ENCODE peak calls at places on chromosome 20, in nine cellular contexts. C is aorta; G is IMR-90; M is ovary; Z is cardiac muscle cell; O is CD4-positive, alpha-beta memory T cell; I is BE2C; U is breast epithelium; Q is HCT116. V is an unnamed sample.
A peak's percentile ranks its signal among the peaks of the same experiment; 100 is the strongest.

GRCh38 chr20:62887860-62888239 is 26.2 kb upstream of the TCFL5 start:
- DNase-seq in O (no peak), C (no peak), I (no peak), Z (no peak), M (no peak), G (no peak), U (no peak), Q (no peak), V (no peak)

GRCh38 chr20:36744764-36745191 is 1.1 kb downstream of the NDRG3 start:
- DNase-seq in O (no peak), Q (no peak), M (no peak), I (peak; percentile 63), Z (peak; percentile 43), G (peak; percentile 22), U (no peak), C (peak; percentile 71), V (peak; percentile 48)

GRCh38 chr20:63087872-63088680 is 81.3 kb upstream of the BHLHE23 start:
- DNase-seq in U (no peak), Z (no peak), G (no peak), O (no peak), Q (no peak), I (peak; percentile 6), C (peak; percentile 17), M (no peak), V (no peak)

GRCh38 chr20:36474563-36474962 is 66.8 kb upstream of the MYL9 start:
- DNase-seq in Q (no peak), Z (no peak), M (no peak), U (no peak), O (no peak), I (no peak), C (no peak), G (no peak), V (no peak)

GRCh38 chr20:43942661-43943285 is 28.1 kb downstream of the TOX2 start:
- DNase-seq in I (no peak), O (peak; percentile 47), C (no peak), M (no peak), Q (peak; percentile 21), G (peak; percentile 85), Z (peak; percentile 80), U (no peak), V (no peak)

GRCh38 chr20:63128956-63129355 is 87.0 kb downstream of the YTHDF1 start:
- DNase-seq in G (no peak), C (peak; percentile 17), O (no peak), Q (no peak), U (no peak), I (no peak), M (no peak), Z (no peak), V (no peak)

GRCh38 chr20:45890077-45890996 is 671 bp downstream of the NEURL2 start:
- DNase-seq in M (peak; percentile 88), I (peak; percentile 92), Q (no peak), C (peak; percentile 90), O (peak; percentile 25), Z (peak; percentile 92), G (peak; percentile 78), U (peak; percentile 69), V (peak; percentile 94)

GRCh38 chr20:52047811-52048302 is 143.7 kb downstream of the ZFP64 start:
- DNase-seq in I (no peak), G (peak; percentile 67), Q (no peak), M (no peak), Z (peak; percentile 23), U (no peak), C (no peak), O (peak; percentile 30), V (no peak)

GRCh38 chr20:31860431-31861345 is 9.6 kb downstream of the DUSP15 start:
- DNase-seq in I (no peak), O (no peak), C (peak; percentile 61), Z (peak; percentile 55), Q (no peak), M (peak; percentile 33), U (no peak), G (no peak), V (peak; percentile 77)

GRCh38 chr20:59678951-59679350 is 74.6 kb downstream of the PHACTR3 start:
- DNase-seq in Z (no peak), I (no peak), C (no peak), O (no peak), M (no peak), U (no peak), G (no peak), Q (no peak), V (no peak)

GRCh38 chr20:35171753-35172433 is at the start of gene PROCR:
- DNase-seq in I (peak; percentile 34), U (peak; percentile 86), M (peak; percentile 87), G (peak; percentile 90), Z (peak; percentile 95), Q (peak; percentile 92), O (no peak), C (peak; percentile 93), V (peak; percentile 87)

GRCh38 chr20:34403908-34404307 is 40.8 kb downstream of the ITCH start:
- DNase-seq in O (no peak), C (no peak), G (no peak), Q (no peak), I (no peak), M (no peak), Z (no peak), U (no peak), V (no peak)

GRCh38 chr20:19823971-19824370 is 65.9 kb downstream of the RIN2 start:
- DNase-seq in I (no peak), O (no peak), U (no peak), Z (no peak), G (no peak), M (no peak), Q (no peak), C (no peak), V (no peak)

GRCh38 chr20:14544688-14545087 is 207.3 kb upstream of the FLRT3 start:
- DNase-seq in I (no peak), U (no peak), O (no peak), Z (no peak), Q (no peak), C (no peak), G (no peak), M (no peak), V (no peak)

GRCh38 chr20:33211817-33212424 is 5.2 kb upstream of the BPIFA3 start:
- DNase-seq in Q (peak; percentile 61), O (peak; percentile 8), M (no peak), C (no peak), G (peak; percentile 33), Z (peak; percentile 58), I (peak; percentile 65), U (no peak), V (peak; percentile 92)

GRCh38 chr20:38726849-38727601 is 2.7 kb downstream of the SLC32A1 start:
- DNase-seq in G (no peak), C (no peak), Q (no peak), I (peak; percentile 84), O (no peak), Z (peak; percentile 29), M (no peak), U (no peak), V (no peak)

GRCh38 chr20:6008254-6008653 is 45.6 kb downstream of the LRRN4 start:
- DNase-seq in Q (no peak), U (peak; percentile 45), G (peak; percentile 92), C (peak; percentile 53), Z (peak; percentile 96), I (no peak), M (peak; percentile 48), O (no peak), V (peak; percentile 30)
- H3K4me3 ChIP-seq in Q (no peak overlapping the region), U (peak overlapping the region; percentile 7), G (no peak overlapping the region), C (no peak overlapping the region), Z (peak overlapping the region; percentile 81), I (peak overlapping the region; percentile 90), M (peak overlapping the region; percentile 3), O (no peak overlapping the region), V (peak overlapping the region; percentile 8)

GRCh38 chr20:49913399-49914047 is 1.8 kb downstream of the SPATA2 start:
- DNase-seq in M (no peak), U (no peak), Z (peak; percentile 31), O (no peak), I (no peak), G (peak; percentile 42), C (no peak), Q (no peak), V (no peak)
- H3K4me1 ChIP-seq in M (peaks cover 7% of the 10 kb centered on the region), U (peaks cover 12% of the 10 kb centered on the region), Z (peaks cover 26% of the 10 kb centered on the region), O (peaks cover 24% of the 10 kb centered on the region), I (peaks cover 5% of the 10 kb centered on the region), G (peaks cover 9% of the 10 kb centered on the region), C (peaks cover 2% of the 10 kb centered on the region), Q (peaks cover 26% of the 10 kb centered on the region), V (peaks cover 17% of the 10 kb centered on the region)

DNA sequence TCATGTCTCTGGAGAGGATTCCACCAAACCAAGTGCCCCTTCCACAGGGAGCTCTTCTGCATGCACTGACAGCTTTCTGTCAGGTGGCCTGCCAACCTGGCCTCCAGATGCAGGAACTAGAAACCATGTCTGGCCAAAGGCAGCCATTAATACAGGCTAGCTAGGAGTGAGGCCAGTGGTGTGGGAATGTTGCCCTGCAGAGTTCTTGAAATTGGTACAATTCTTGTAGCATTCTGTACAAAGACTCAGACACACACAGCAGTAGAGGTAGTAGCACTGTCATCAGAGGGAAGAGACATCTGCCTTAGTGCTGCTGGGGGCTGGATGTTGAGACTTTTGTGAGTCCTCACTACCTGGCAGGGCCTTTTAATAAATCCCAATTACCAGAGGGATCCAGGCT is 48.8 kb downstream of the RNF24 start:
- DNase-seq in C (no peak), Q (no peak), Z (no peak), G (no peak), I (no peak), U (no peak), M (no peak), O (no peak), V (no peak)
- H3K27me3 ChIP-seq in C (no peaks in the 10 kb centered on the region), Q (no peaks in the 10 kb centered on the region), Z (no peaks in the 10 kb centered on the region), G (no peaks in the 10 kb centered on the region), I (no peaks in the 10 kb centered on the region), U (no peaks in the 10 kb centered on the region), M (no peaks in the 10 kb centered on the region), O (no peaks in the 10 kb centered on the region), V (no peaks in the 10 kb centered on the region)

GRCh38 chr20:21513881-21514540 is at the start of gene NKX2-2:
- DNase-seq in O (no peak), M (no peak), Z (no peak), Q (no peak), I (no peak), G (no peak), C (peak; percentile 43), U (no peak), V (no peak)

GRCh38 chr20:21513181-21513663 is 642 bp downstream of the NKX2-2 start:
- DNase-seq in C (no peak), G (no peak), M (no peak), Q (no peak), O (no peak), U (no peak), I (no peak), Z (no peak), V (no peak)

GRCh38 chr20:21511850-21512633 is 1.8 kb downstream of the NKX2-2 start:
- DNase-seq in C (no peak), M (no peak), O (no peak), Z (no peak), Q (no peak), G (no peak), U (no peak), I (no peak), V (no peak)

GRCh38 chr20:21511485-21511849 is 2.4 kb downstream of the NKX2-2 start:
- DNase-seq in U (no peak), G (no peak), M (no peak), Z (no peak), Q (no peak), I (no peak), O (no peak), C (no peak), V (no peak)

DNA sequence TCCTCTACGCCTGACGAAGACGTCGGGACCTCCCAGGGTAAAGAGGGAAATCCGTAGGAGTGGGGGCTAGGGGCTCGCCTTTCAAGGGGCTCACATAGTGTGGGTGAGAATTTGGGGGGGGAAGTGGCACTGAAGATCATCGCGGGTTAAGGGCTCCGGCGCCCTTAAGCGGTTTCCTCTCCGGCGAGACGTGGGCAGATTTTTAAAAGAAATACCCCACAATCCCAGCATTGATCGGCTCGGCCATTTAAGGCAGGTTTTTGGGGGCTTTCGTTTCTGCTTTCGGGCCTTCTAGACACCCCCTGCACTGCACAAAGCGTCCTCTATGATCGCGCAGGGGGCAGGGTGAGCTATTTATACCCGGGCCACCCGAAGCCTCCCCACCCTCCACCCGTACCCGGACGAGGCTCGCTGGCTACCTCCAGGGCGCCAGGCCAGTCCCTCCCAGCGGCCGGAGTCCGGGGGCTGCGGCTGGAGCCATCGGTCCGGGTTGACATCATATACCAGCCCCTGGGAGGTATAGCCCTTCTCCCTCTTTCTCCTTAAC is 1.2 kb downstream of the NKX2-2 start:
- DNase-seq in Z (no peak), M (no peak), O (no peak), U (no peak), G (no peak), Q (no peak), I (no peak), C (no peak), V (no peak)
- H3K4me3 ChIP-seq in Z (no peak overlapping the region), M (no peak overlapping the region), O (peak overlapping the region; percentile 24), U (peak overlapping the region; percentile 30), G (peak overlapping the region; percentile 17), Q (no peak overlapping the region), I (no peak overlapping the region), C (no peak overlapping the region), V (no peak overlapping the region)